ENCODE peak calls at places on chromosomes 3 and 15, in five cellular contexts. Q, A, C, S and V are unnamed samples.

GRCh38 chr3:169227911-169228310 is 435.6 kb downstream of the MECOM start:
- DNase-seq in C (no peak), Q (no peak), S (peak; percentile 75), A (no peak), V (no peak)

GRCh38 chr15:75640483-75641175 is 605 bp upstream of the IMP3 start:
- DNase-seq in S (no peak), A (peak; percentile 44), C (peak; percentile 57), Q (no peak), V (no peak)

GRCh38 chr15:40347559-40348470 is 3.0 kb upstream of the PHGR1 start:
- DNase-seq in Q (no peak), S (no peak), C (no peak), A (no peak), V (no peak)

GRCh38 chr15:63678383-63678782 is 81.2 kb downstream of the FBXL22 start:
- DNase-seq in A (no peak), C (no peak), Q (no peak), S (no peak), V (no peak)

GRCh38 chr3:119681279-119681678 is 4.1 kb upstream of the COX17 start:
- DNase-seq in A (no peak), Q (no peak), S (peak; percentile 39), C (no peak), V (no peak)

GRCh38 chr3:169661567-169662214 is 1.8 kb downstream of the MECOM start:
- DNase-seq in Q (peak; percentile 53), A (peak; percentile 65), C (peak; percentile 46), S (no peak), V (no peak)

GRCh38 chr3:51975857-51976549 is 1.1 kb downstream of the ABHD14A start:
- DNase-seq in A (peak; percentile 82), Q (peak; percentile 79), S (peak; percentile 73), C (peak; percentile 83), V (no peak)

GRCh38 chr3:89144080-89144479 is 36.7 kb downstream of the EPHA3 start:
- DNase-seq in S (no peak), C (no peak), Q (no peak), A (no peak), V (no peak)

GRCh38 chr3:38438421-38438820 is 15.3 kb upstream of the ACVR2B start:
- DNase-seq in Q (no peak), S (no peak), A (no peak), C (no peak), V (no peak)

GRCh38 chr15:51757463-51757862 is 6.1 kb downstream of the TMOD2 start:
- DNase-seq in Q (no peak), S (no peak), C (no peak), A (no peak), V (no peak)

GRCh38 chr15:22866066-22866465 is 27.6 kb downstream of the NIPA2 start:
- DNase-seq in Q (no peak), S (peak; percentile 69), C (no peak), A (no peak), V (no peak)

GRCh38 chr3:178367817-178368617 is 168.2 kb upstream of the KCNMB2 start:
- DNase-seq in S (no peak), Q (peak; percentile 38), A (no peak), C (no peak), V (no peak)

GRCh38 chr3:100086401-100086800 is 27.9 kb downstream of the FILIP1L start:
- DNase-seq in A (no peak), Q (no peak), C (no peak), S (no peak), V (no peak)

GRCh38 chr3:127857270-127857801 is 35.0 kb upstream of the MGLL start:
- DNase-seq in S (no peak), Q (no peak), A (no peak), C (no peak), V (no peak)

GRCh38 chr15:69648215-69648614 is 195.6 kb downstream of the RPLP1 start:
- DNase-seq in S (no peak), A (peak; percentile 51), Q (no peak), C (no peak), V (no peak)

GRCh38 chr3:71723452-71724170 is 1.6 kb downstream of the EIF4E3 start:
- DNase-seq in C (no peak), Q (no peak), S (no peak), A (no peak), V (no peak)

GRCh38 chr15:79682285-79682684 is 214.5 kb downstream of the MTHFS start:
- DNase-seq in S (peak; percentile 49), Q (peak; percentile 48), C (no peak), A (no peak), V (no peak)

GRCh38 chr3:128588147-128588546 is 62.5 kb downstream of the RPN1 start:
- DNase-seq in A (no peak), S (no peak), Q (no peak), C (no peak), V (no peak)

GRCh38 chr15:53962646-53963561 is 15.3 kb upstream of the UNC13C start:
- DNase-seq in Q (no peak), A (peak; percentile 76), S (no peak), C (no peak), V (no peak)

GRCh38 chr3:43181202-43181910 is 75.5 kb upstream of the POMGNT2 start:
- DNase-seq in Q (no peak), S (no peak), A (no peak), C (no peak), V (no peak)

GRCh38 chr3:151285940-151286339 is 7.6 kb upstream of the P2RY14 start:
- DNase-seq in C (no peak), A (no peak), S (no peak), Q (no peak), V (no peak)

GRCh38 chr3:34298668-34299067 is 500.2 kb downstream of the PDCD6IP start:
- DNase-seq in S (no peak), Q (no peak), A (no peak), C (no peak), V (no peak)

GRCh38 chr3:88362428-88362827 is 212.7 kb downstream of the C3orf38 start:
- DNase-seq in A (no peak), C (no peak), S (no peak), Q (no peak), V (no peak)

GRCh38 chr3:119492810-119493209 is 5.5 kb upstream of the TIMMDC1 start:
- DNase-seq in S (no peak), Q (no peak), A (no peak), C (no peak), V (no peak)

GRCh38 chr3:8369638-8370037 is 132.0 kb upstream of the LMCD1 start:
- DNase-seq in Q (no peak), C (no peak), S (no peak), A (no peak), V (no peak)

GRCh38 chr15:73699249-73700040 is 15.3 kb downstream of the CD276 start:
- DNase-seq in C (no peak), A (peak; percentile 48), S (no peak), Q (no peak), V (no peak)

GRCh38 chr3:175212896-175213295 is 353.8 kb downstream of the NAALADL2 start:
- DNase-seq in S (peak; percentile 5), A (no peak), C (no peak), Q (no peak), V (no peak)

GRCh38 chr3:172225215-172225707 is 185.9 kb downstream of the FNDC3B start:
- DNase-seq in A (no peak), Q (no peak), S (no peak), C (no peak), V (no peak)

GRCh38 chr3:186254676-186255665 is 107.1 kb downstream of the DGKG start:
- DNase-seq in S (no peak), Q (no peak), C (no peak), A (no peak), V (no peak)

GRCh38 chr3:61736506-61736905 is 175.1 kb downstream of the PTPRG start:
- DNase-seq in C (no peak), Q (no peak), S (no peak), A (no peak), V (no peak)

GRCh38 chr3:123637131-123637530 is 52.3 kb upstream of the HACD2 start:
- DNase-seq in C (no peak), S (no peak), A (no peak), Q (no peak), V (no peak)

GRCh38 chr15:88975891-88976290 is 62.7 kb upstream of the MFGE8 start:
- DNase-seq in S (no peak), A (no peak), Q (no peak), C (no peak), V (no peak)

DNA sequence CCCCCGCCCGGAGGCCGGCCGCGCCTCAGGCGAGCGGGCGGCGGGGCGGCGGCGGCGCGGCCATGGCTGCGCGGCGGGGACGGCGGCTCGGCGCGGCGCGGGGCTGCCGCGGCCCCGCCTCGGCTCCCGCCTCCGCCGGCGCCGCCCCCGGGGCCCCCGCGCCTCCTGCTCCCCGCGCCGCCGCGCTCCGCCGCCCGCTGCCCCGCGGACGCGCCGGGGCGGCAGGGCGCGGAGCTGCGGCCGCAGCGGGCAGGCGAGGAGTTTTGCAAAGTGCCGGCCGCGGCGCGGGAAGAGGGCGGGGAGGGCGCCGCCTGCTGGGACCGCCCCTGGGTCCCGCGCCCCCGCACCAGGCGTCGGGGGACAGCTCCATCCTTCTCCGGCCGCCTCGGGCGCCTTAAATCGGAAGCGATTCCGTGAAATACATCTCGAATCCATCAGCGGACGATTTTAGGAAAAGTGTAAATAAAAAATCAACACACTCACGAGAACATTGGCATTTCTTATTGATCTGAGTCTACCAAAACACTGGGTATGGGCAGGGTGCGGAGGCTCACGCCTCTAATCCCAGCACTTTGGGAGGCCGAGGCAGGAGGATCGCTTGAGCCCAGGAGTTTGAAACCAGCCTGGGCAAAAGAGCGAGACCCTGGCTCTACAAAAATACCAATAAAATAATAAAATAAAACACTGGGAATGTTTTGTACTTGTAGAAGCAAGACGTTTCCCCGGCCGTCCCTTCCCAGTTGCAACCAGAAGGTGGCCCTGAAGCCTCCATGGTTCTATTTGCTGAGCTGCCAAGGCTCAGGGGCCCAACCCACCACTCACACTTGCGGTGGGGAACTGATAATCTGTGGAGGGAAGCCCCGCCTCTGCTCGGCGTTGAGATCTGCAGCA is 136.9 kb downstream of the NUP210 start:
- DNase-seq in Q (no peak), A (peak; percentile 62), C (no peak), S (no peak), V (no peak)
- TF ChIP-seq CTCF in Q (peak; percentile 15), A (peak; percentile 26), C (peak; percentile 6), S (no peak), V (peak; percentile 27)

GRCh38 chr3:4584537-4585249 is 91.5 kb downstream of the ITPR1 start:
- DNase-seq in A (no peak), C (no peak), S (no peak), Q (peak; percentile 46), V (no peak)
- TF ChIP-seq CTCF in A (no peak), C (no peak), S (no peak), Q (peak; percentile 5), V (no peak)

GRCh38 chr3:11370134-11370533 is 97.9 kb downstream of the ATG7 start:
- DNase-seq in A (no peak), Q (no peak), C (no peak), S (no peak), V (no peak)

GRCh38 chr3:11370961-11371360 is 98.8 kb downstream of the ATG7 start:
- DNase-seq in A (no peak), Q (no peak), C (no peak), S (no peak), V (no peak)

GRCh38 chr3:11373235-11373634 is 101.0 kb downstream of the ATG7 start:
- DNase-seq in A (no peak), C (no peak), Q (no peak), S (no peak), V (no peak)

GRCh38 chr3:11373645-11374044 is 101.4 kb downstream of the ATG7 start:
- DNase-seq in Q (no peak), C (no peak), S (no peak), A (no peak), V (no peak)

GRCh38 chr3:11371758-11372157 is 99.6 kb downstream of the ATG7 start:
- DNase-seq in A (no peak), C (no peak), S (no peak), Q (no peak), V (no peak)
- TF ChIP-seq CTCF in A (no peak), C (no peak), S (no peak), Q (no peak), V (no peak)

GRCh38 chr3:183159319-183159718 is 3.2 kb downstream of the LAMP3 start:
- DNase-seq in A (no peak), S (no peak), C (no peak), Q (no peak), V (no peak)
- TF ChIP-seq CTCF in A (no peak), S (no peak), C (no peak), Q (no peak), V (no peak)